ENCODE peak calls at places on chromosomes 1 and 21, in four cellular contexts. M is cardiac muscle cell, A is heart left ventricle, Z is neural progenitor cell. N is an unnamed sample. For H3K4me1 and H3K9me3, the result is how much of the 10 kb centered on the place peaks cover.

GRCh38 chr1:160358073-160358472 is 8.8 kb upstream of the NHLH1 start:
- DNase-seq in M (no peak), A (no peak), Z (no peak), N (no peak)

GRCh38 chr1:111937147-111937725 is 52.2 kb downstream of the KCND3 start:
- DNase-seq in M (no peak), A (no peak), Z (no peak), N (no peak)

GRCh38 chr1:55445416-55445815 is 230.3 kb upstream of the USP24 start:
- DNase-seq in M (no peak), A (no peak), Z (no peak), N (no peak)

GRCh38 chr1:207628776-207629175 is 16.2 kb upstream of the CR1L start:
- DNase-seq in M (peak), A (no peak), Z (no peak), N (no peak)

GRCh38 chr1:89974701-89975470 is 20.0 kb upstream of the ZNF326 start:
- DNase-seq in M (peak), A (no peak), Z (no peak), N (no peak)

GRCh38 chr1:116066868-116067563 is 44.2 kb upstream of the MAB21L3 start:
- DNase-seq in M (peak), A (no peak), Z (no peak), N (no peak)

GRCh38 chr1:106517218-106517617 is 539.3 kb upstream of the PRMT6 start:
- DNase-seq in M (no peak), A (no peak), Z (no peak), N (no peak)

GRCh38 chr1:214901718-214902117 is 180.8 kb upstream of the KCNK2 start:
- DNase-seq in M (peak), A (no peak), Z (no peak), N (no peak)

GRCh38 chr1:32733573-32734321 is 31.2 kb upstream of the SYNC start:
- DNase-seq in M (peak), A (peak), Z (peak), N (no peak)

GRCh38 chr1:47508900-47509488 is 71.2 kb downstream of the FOXD2 start:
- DNase-seq in M (no peak), A (no peak), Z (peak), N (no peak)

GRCh38 chr1:35706846-35707245 is 11.8 kb downstream of the C1orf216 start:
- DNase-seq in M (no peak), A (no peak), Z (peak), N (no peak)

GRCh38 chr1:29465755-29466154 is 229.4 kb downstream of the PTPRU start:
- DNase-seq in M (peak), A (no peak), Z (peak), N (no peak)

GRCh38 chr21:45078877-45079281 is 4.5 kb downstream of the ADARB1 start:
- DNase-seq in M (peak), A (no peak), Z (no peak), N (no peak)

GRCh38 chr1:228297822-228298221 is 90.0 kb downstream of the OBSCN start:
- DNase-seq in M (no peak), A (peak), Z (no peak), N (no peak)

GRCh38 chr1:2866415-2867086 is 65.1 kb upstream of the TTC34 start:
- DNase-seq in M (no peak), A (peak), Z (no peak), N (no peak)

DNA sequence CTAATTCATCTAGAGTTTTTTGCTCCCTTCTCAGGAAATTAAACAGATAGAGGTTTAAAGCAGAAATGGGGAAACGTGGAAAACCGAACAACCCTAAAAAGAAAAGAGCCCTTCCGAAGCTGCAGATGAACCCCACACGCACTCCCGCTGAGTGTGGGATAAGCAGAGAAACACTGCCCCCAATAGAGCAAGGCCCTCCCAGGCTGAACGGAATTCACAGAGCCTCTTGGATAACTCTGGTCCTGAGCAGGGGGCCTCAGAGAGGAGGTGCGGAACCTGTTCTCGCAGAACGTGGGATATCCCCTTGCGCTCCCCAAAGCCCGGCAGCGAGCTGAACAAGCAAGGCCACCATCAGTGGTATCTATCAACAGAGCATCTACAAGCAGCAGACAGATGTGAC is 44.9 kb downstream of the SSBP3 start:
- DNase-seq in M (no peak), A (no peak), Z (peak), N (no peak)
- TF ChIP-seq CTCF in M (no peak), A (peak), Z (peak), N (no peak)

DNA sequence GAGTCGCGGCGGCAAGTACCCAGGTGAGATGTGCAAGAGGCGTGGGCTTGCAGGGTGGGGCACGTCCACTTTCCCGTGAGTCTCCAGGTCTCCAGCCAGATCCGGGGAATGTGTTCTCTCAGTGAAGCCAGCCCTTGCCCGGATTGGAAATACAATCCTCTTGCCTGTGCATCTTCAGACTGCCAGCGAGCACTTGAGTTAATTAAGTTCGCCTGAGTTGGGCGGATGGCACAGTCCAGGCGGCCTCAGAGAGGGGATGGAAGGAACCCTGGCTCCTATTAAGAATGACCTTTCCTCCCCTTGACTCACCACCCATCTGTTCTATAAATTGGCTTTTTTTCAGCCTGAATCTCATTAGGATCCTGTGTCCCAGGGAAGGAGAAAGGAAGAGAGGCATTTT is 33.3 kb upstream of the CNTN2 start:
- DNase-seq in M (no peak), A (no peak), Z (no peak), N (no peak)
- H3K4me1 ChIP-seq in M (under half), A (under half), Z (under half), N (under half)

GRCh38 chr1:212531267-212531666 is 77.3 kb upstream of the ATF3 start:
- DNase-seq in M (no peak), A (no peak), Z (no peak), N (no peak)

GRCh38 chr1:212529211-212529731 is 79.3 kb upstream of the ATF3 start:
- DNase-seq in M (no peak), A (no peak), Z (no peak), N (no peak)

GRCh38 chr1:212528501-212528900 is 80.1 kb upstream of the ATF3 start:
- DNase-seq in M (no peak), A (no peak), Z (no peak), N (no peak)

GRCh38 chr1:212532469-212533235 is 75.9 kb upstream of the ATF3 start:
- DNase-seq in M (no peak), A (no peak), Z (no peak), N (no peak)

GRCh38 chr1:212531796-212532195 is 76.8 kb upstream of the ATF3 start:
- DNase-seq in M (no peak), A (no peak), Z (no peak), N (no peak)
- H3K9me3 ChIP-seq in M (under half), A (under half), Z (under half), N (under half)

DNA sequence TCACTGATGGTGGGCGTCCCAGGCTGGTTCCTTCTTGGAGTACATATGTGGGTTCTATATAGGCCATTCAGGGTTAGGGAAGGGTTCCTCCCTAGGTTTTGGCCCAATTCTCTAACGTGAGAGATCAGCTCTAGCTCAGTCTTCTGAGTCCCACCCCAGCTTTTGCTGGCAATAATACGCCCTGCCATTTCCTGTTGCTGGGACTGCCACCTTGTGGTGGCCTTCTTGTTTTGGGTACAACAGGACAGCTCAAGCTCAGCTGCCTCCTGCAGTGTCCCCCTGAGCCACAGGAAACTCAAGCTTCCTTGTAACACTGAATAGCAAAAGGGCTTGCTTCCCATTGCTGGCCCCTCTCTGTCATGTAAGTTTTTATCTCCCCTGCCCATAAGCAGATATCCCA is 77.8 kb downstream of the BACH1 start:
- DNase-seq in M (peak), A (peak), Z (peak), N (peak)
- TF ChIP-seq CTCF in M (peak), A (no peak), Z (peak), N (peak)

GRCh38 chr1:41144285-41144684 is 97.8 kb downstream of the SCMH1 start:
- DNase-seq in M (no peak), A (no peak), Z (no peak), N (no peak)

GRCh38 chr1:41135196-41135947 is 106.7 kb downstream of the SCMH1 start:
- DNase-seq in M (no peak), A (no peak), Z (no peak), N (no peak)

GRCh38 chr1:41138549-41138948 is 103.6 kb downstream of the SCMH1 start:
- DNase-seq in M (no peak), A (no peak), Z (no peak), N (no peak)
- H3K4me1 ChIP-seq in M (under half), A (under half), Z (under half), N (under half)

N was measured in body of pancreas.